ENCODE peak calls at places on chromosomes 12 and 14, in eight cellular contexts. I is effector memory CD4-positive, alpha-beta T cell; T is hepatocyte; W is CD8-positive, alpha-beta memory T cell; P is A549; A is cardiac muscle cell; G is CD8-positive, alpha-beta T cell; N is tibial artery. S is an unnamed sample. For H3K9me3, the result is how much of the 10 kb centered on the place peaks cover.

GRCh38 chr14:103746706-103747105 is 31.1 kb downstream of the ZFYVE21 start:
- DNase-seq in T (no peak), A (no peak), N (no peak), W (no peak), P (no peak), I (no peak), G (no peak), S (no peak)

GRCh38 chr12:53480425-53481107 is 18.7 kb downstream of the MAP3K12 start:
- DNase-seq in W (no peak), I (no peak), T (no peak), N (no peak), A (no peak), P (no peak), G (no peak), S (no peak)

GRCh38 chr12:87136330-87136976 is 880.3 kb upstream of the MGAT4C start:
- DNase-seq in N (no peak), T (peak), P (no peak), G (no peak), W (no peak), A (no peak), I (no peak), S (no peak)

GRCh38 chr12:21757665-21758064 is 16.8 kb downstream of the KCNJ8 start:
- DNase-seq in P (no peak), I (no peak), W (no peak), G (no peak), N (no peak), A (no peak), T (no peak), S (no peak)

GRCh38 chr12:18683603-18684002 is 54.2 kb downstream of the PLCZ1 start:
- DNase-seq in I (no peak), N (no peak), G (no peak), T (no peak), P (no peak), W (no peak), A (no peak), S (no peak)

GRCh38 chr14:65321370-65321875 is 91.1 kb upstream of the FUT8 start:
- DNase-seq in P (no peak), N (no peak), T (no peak), W (no peak), A (no peak), G (no peak), I (no peak), S (no peak)

GRCh38 chr12:30823764-30824163 is 69.0 kb upstream of the CAPRIN2 start:
- DNase-seq in W (no peak), T (no peak), P (no peak), A (no peak), I (no peak), N (no peak), G (no peak), S (no peak)

GRCh38 chr14:53537421-53538315 is 384.5 kb upstream of the DDHD1 start:
- DNase-seq in P (no peak), T (peak), W (no peak), N (no peak), I (no peak), A (no peak), G (no peak), S (no peak)

GRCh38 chr12:62259993-62260732 is at the start of gene USP15:
- DNase-seq in A (peak), I (peak), G (peak), P (peak), N (peak), W (peak), T (peak), S (peak)

GRCh38 chr12:26890784-26891183 is 47.0 kb downstream of the INTS13 start:
- DNase-seq in W (no peak), A (no peak), G (no peak), I (no peak), N (no peak), T (no peak), P (no peak), S (no peak)

GRCh38 chr14:85978851-85979250 is 448.9 kb downstream of the FLRT2 start:
- DNase-seq in W (no peak), T (no peak), G (no peak), P (no peak), N (no peak), A (no peak), I (no peak), S (no peak)

GRCh38 chr14:52937306-52937705 is 13.5 kb downstream of the FERMT2 start:
- DNase-seq in A (no peak), P (no peak), G (no peak), T (no peak), N (no peak), W (no peak), I (no peak), S (no peak)

GRCh38 chr12:109281452-109281851 is 27.6 kb downstream of the FOXN4 start:
- DNase-seq in P (no peak), W (no peak), G (no peak), A (no peak), T (no peak), N (no peak), I (no peak), S (no peak)

GRCh38 chr14:65433646-65434045 is 21.1 kb downstream of the FUT8 start:
- DNase-seq in W (no peak), I (no peak), G (no peak), N (no peak), P (no peak), A (no peak), T (no peak), S (no peak)

GRCh38 chr14:91419044-91419397 is 1.4 kb upstream of the CCDC88C start:
- DNase-seq in I (peak), A (no peak), G (no peak), N (no peak), T (no peak), W (peak), P (no peak), S (no peak)

GRCh38 chr14:91417983-91418386 is 365 bp upstream of the CCDC88C start:
- DNase-seq in A (no peak), P (peak), W (peak), I (peak), N (no peak), T (peak), G (peak), S (peak)

GRCh38 chr14:91417134-91417982 is at the start of gene CCDC88C:
- DNase-seq in W (peak), N (no peak), T (peak), A (peak), G (peak), P (peak), I (peak), S (peak)

GRCh38 chr14:91419451-91419850 is 1.8 kb upstream of the CCDC88C start:
- DNase-seq in G (no peak), A (no peak), I (no peak), W (no peak), T (no peak), P (no peak), N (no peak), S (no peak)

GRCh38 chr14:91418387-91419043 is 895 bp upstream of the CCDC88C start:
- DNase-seq in G (peak), N (no peak), W (peak), P (peak), I (peak), A (peak), T (peak), S (peak)
- H3K4me3 ChIP-seq in G (peak), N (peak), W (peak), P (peak), I (peak), A (peak), T (no peak), S (peak)

DNA sequence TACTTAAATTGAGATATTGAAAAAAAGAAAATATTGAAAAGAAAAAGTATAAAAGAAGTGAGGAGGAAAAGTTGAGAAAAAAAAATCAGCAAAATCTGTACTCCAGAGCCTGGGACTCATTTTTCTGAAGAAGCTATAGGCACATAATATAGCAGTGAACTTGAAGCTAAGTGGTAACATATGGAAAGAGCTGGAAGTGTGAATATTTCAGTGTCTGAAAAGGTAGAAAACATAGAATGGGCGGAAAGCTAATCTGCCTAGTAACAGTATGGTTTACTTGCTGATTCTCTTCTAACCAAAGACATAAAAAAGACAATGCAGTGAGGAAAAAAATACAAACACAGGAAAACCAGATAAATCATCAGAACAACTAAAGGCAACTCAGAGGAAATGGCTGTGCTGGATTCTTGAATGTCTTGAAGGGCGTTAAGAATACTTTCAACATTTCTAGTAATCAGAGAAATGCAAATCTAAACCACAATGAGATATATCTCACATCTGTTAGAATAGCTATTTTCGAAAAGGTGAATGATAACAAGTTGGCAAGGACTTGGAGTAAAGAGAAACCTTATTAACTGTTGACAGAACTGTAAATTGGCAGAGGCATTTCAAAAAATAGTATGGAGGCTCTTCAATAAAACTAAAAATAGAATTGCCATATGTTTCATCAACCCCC is 784.6 kb downstream of the LRFN5 start:
- DNase-seq in T (no peak), N (no peak), W (no peak), I (no peak), P (no peak), G (no peak), A (no peak), S (no peak)
- H3K9me3 ChIP-seq in T (under half), N (under half), W (under half), I (under half), P (under half), G (under half), A (under half), S (under half)

DNA sequence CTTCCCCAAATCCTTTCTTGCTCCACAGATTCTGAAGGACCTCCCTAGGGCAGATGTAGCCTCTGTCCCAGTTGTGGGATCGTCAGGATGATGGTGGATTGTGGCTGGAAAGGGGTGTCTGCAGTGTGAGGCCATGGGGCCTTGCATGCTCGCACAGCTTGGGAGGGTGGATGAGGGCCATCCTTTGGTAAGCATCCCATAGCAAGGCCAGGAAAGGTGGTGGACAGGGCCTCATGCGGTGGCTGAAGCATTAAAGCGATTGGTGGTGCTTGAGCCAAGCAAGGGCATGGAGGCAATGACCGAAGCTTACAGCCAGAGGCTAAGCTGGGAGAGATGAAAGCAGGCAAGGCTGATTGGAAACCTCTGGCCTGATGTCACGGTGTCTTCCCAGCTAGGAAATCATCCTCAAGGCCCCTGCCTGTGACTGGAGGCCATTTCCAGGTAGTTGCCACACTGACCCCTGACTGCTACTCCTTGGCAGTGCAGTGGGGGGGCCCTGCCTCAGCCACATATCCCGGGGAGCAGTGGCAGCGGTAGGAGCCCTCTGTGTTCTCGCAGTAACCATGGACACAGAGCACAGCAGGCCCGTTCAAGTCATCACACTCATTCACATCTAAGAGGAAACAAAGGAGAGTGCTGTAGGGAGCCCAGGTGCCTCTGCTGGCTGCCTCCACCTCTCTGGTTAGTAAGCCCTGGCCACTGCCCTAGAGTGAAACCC is 7.0 kb downstream of the ISCA2 start:
- DNase-seq in I (no peak), T (no peak), G (no peak), A (no peak), P (no peak), W (no peak), N (no peak), S (no peak)
- H3K27ac ChIP-seq in I (no peak), T (no peak), G (no peak), A (no peak), P (no peak), W (no peak), N (no peak), S (no peak)

GRCh38 chr12:23029185-23029584 is 404.2 kb downstream of the ETNK1 start:
- DNase-seq in G (no peak), A (peak), T (no peak), P (no peak), N (no peak), W (no peak), I (no peak), S (no peak)

GRCh38 chr12:23028158-23028802 is 403.3 kb downstream of the ETNK1 start:
- DNase-seq in W (no peak), T (no peak), A (no peak), P (no peak), N (no peak), G (no peak), I (no peak), S (no peak)

GRCh38 chr12:23025372-23026021 is 400.5 kb downstream of the ETNK1 start:
- DNase-seq in A (no peak), W (no peak), P (no peak), I (no peak), G (no peak), N (no peak), T (no peak), S (no peak)
- H3K4me3 ChIP-seq in A (no peak), W (no peak), P (no peak), I (no peak), G (no peak), N (no peak), T (no peak), S (no peak)

GRCh38 chr12:129559756-129560155 is 344.1 kb downstream of the TMEM132D start:
- DNase-seq in N (no peak), P (no peak), G (no peak), T (no peak), A (no peak), I (no peak), W (no peak), S (no peak)

GRCh38 chr12:129552996-129553750 is 350.7 kb downstream of the TMEM132D start:
- DNase-seq in N (no peak), I (no peak), T (no peak), G (no peak), P (no peak), A (no peak), W (no peak), S (no peak)

GRCh38 chr12:129563266-129563665 is 340.6 kb downstream of the TMEM132D start:
- DNase-seq in N (no peak), P (no peak), A (no peak), T (no peak), W (no peak), I (no peak), G (no peak), S (no peak)

DNA sequence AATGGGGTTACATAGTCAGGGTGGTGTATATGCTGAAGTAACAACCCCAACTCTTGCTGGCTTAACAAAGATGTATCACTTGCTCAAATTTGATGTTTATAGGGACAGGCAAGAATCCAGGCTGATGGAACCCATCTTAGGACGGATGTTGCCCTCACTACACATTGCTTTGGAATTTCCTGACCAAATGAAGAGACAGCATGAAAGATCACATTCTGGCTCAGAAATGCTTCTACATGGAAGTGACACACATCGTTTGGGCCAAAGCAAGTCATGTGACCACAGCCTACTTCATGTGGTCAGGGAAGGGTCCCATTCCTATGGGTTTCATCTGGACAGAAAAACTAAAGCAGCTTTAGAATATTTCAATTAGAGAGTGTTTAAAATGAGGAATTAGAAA is 345.8 kb downstream of the TMEM132D start:
- DNase-seq in P (no peak), T (no peak), N (no peak), I (no peak), W (no peak), A (no peak), G (no peak), S (no peak)
- H3K9me3 ChIP-seq in P (under half), T (under half), N (under half), I (under half), W (under half), A (under half), G (under half), S (under half)

DNA sequence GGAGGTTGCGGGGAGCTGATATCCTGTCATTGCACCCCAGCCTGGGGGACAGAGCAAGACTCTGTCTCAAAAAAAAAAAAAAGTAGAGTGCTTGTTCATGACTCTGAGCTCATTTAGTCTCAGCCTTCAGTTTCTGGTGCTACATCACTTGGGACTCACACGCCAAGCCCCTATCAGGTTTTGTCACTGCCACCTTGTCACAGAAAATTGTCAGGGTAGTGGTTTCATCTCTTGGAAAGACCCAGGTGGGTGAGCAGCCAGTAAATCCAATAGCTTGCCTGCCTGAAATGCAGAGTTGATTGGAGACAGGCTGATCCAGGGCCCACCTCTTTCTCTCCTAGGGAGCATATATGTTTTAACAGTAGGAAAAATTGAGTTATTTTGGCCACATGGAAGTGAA is 113.0 kb downstream of the FGD4 start:
- DNase-seq in I (no peak), T (no peak), W (no peak), A (no peak), N (no peak), G (no peak), P (no peak), S (no peak)
- H3K27ac ChIP-seq in I (no peak), T (peak), W (no peak), A (no peak), N (no peak), G (no peak), P (no peak), S (no peak)

GRCh38 chr12:113136990-113137511 is 1.5 kb upstream of the RASAL1 start:
- DNase-seq in A (no peak), G (no peak), T (no peak), I (no peak), N (no peak), P (no peak), W (no peak), S (peak)

GRCh38 chr12:113136128-113136989 is 798 bp upstream of the RASAL1 start:
- DNase-seq in P (no peak), I (peak), W (peak), N (no peak), G (no peak), T (no peak), A (no peak), S (peak)

GRCh38 chr12:113134521-113134951 is 1.0 kb downstream of the RASAL1 start:
- DNase-seq in P (no peak), T (no peak), A (no peak), N (no peak), I (no peak), G (no peak), W (no peak), S (no peak)

GRCh38 chr12:113133036-113133435 is 2.5 kb downstream of the RASAL1 start:
- DNase-seq in N (no peak), G (no peak), W (no peak), T (no peak), I (no peak), A (no peak), P (no peak), S (no peak)

GRCh38 chr12:113135178-113136127 is at the start of gene RASAL1:
- DNase-seq in I (peak), T (peak), A (peak), W (peak), G (peak), N (no peak), P (peak), S (peak)
- H3K4me3 ChIP-seq in I (peak), T (no peak), A (peak), W (peak), G (peak), N (no peak), P (peak), S (peak)

S was measured in small intestine.